ENCODE peak calls at places on chromosomes 1 and 21, in nine cellular contexts. Z, G, P, A, U, X, O, L and B are unnamed samples.

GRCh38 chr1:116477428-116477827 is 93.4 kb downstream of the CD58 start:
- DNase-seq in Z (no peak), G (no peak), P (no peak), A (no peak), U (no peak), X (no peak), O (no peak), L (no peak), B (no peak)

GRCh38 chr1:6222644-6223043 is 13.1 kb downstream of the ICMT start:
- DNase-seq in Z (peak; percentile 59), G (peak; percentile 31), P (no peak), A (no peak), U (no peak), X (no peak), O (peak; percentile 72), L (no peak), B (peak; percentile 48)

GRCh38 chr1:244450597-244451538 is 841 bp downstream of the ADSS2 start:
- DNase-seq in Z (peak; percentile 53), G (peak; percentile 89), P (peak; percentile 83), A (peak; percentile 88), U (no peak), X (peak; percentile 80), O (peak; percentile 81), L (no peak), B (peak; percentile 84)

GRCh38 chr1:203179328-203180009 is 3.8 kb upstream of the MYBPH start:
- DNase-seq in Z (no peak), G (no peak), P (no peak), A (no peak), U (no peak), X (no peak), O (no peak), L (no peak), B (no peak)

GRCh38 chr1:245544236-245544635 is 389.5 kb downstream of the KIF26B start:
- DNase-seq in Z (no peak), G (no peak), P (no peak), A (no peak), U (no peak), X (no peak), O (no peak), L (no peak), B (no peak)

GRCh38 chr21:38129711-38130110 is 127.1 kb upstream of the KCNJ15 start:
- DNase-seq in Z (no peak), G (no peak), P (no peak), A (no peak), U (no peak), X (no peak), O (no peak), L (no peak), B (no peak)

GRCh38 chr1:198660341-198661056 is 21.7 kb downstream of the PTPRC start:
- DNase-seq in Z (no peak), G (no peak), P (no peak), A (no peak), U (no peak), X (no peak), O (no peak), L (no peak), B (no peak)

GRCh38 chr1:221724931-221725605 is 16.8 kb downstream of the DUSP10 start:
- DNase-seq in Z (peak; percentile 55), G (peak; percentile 66), P (no peak), A (peak; percentile 73), U (no peak), X (peak; percentile 78), O (peak; percentile 79), L (no peak), B (peak; percentile 66)

GRCh38 chr1:165879946-165880345 is 52.5 kb downstream of the UCK2 start:
- DNase-seq in Z (no peak), G (no peak), P (no peak), A (no peak), U (no peak), X (no peak), O (no peak), L (no peak), B (no peak)

DNA sequence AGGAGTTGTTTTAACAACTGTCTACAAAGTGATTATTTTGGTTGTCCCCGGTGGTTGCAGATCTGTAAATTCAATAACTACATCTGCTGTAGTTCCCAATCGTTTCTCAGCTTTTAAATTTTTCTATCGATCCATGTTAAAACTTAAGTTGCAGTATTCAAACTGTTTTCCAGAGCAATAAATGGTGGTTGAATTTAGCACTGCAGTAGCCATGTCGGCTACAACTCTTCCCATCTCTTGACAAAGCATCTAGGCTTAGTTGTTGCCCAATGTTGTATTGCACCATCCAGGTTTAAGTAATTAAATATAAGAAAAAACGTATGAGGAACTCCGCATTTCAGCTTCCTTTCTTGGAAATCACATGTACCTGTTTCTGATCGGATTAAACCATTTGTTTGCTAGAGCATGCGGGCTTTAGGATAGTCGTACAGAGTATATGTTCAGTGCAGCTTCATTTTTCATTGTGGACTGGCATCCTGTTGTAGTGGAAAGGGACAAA is 996 bp downstream of the CNIH4 start:
- DNase-seq in Z (no peak), G (peak; percentile 56), P (peak; percentile 38), A (no peak), U (no peak), X (peak; percentile 87), O (peak; percentile 81), L (no peak), B (peak; percentile 87)
- TF ChIP-seq CTCF in Z (no peak), G (no peak), P (no peak), A (no peak), U (no peak), X (no peak), O (no peak), L (no peak), B (no peak)

DNA sequence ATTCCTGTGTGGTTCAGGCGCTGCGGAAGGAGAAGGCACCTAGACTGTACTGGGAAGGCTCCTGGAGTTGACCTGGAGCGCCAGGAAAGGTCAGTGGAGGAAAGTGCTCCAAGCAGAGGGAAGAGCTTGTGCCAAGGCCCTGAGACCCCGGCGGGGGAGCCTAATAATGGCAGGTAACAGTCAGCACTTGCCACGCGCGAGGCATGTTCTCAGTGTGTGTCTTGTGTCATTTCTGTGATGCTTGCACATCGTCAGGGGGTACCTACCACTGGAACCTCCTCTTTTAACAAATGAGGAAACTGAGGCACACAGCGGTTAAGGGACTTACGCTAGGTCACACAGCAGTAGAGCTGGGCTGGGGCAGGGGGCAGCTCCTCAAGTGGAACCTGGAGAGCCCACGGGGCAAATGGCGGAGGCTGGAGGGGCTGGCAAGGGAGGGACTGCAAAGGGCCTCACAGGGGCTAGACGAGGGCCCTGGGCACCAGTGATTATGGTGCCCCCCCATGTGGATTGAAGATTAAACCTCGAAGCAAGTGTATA is 976 bp upstream of the BMP8B start:
- DNase-seq in Z (no peak), G (no peak), P (no peak), A (no peak), U (no peak), X (no peak), O (no peak), L (no peak), B (no peak)
- H3K4me3 ChIP-seq in Z (peak overlapping the region; percentile 30), G (no peak overlapping the region), P (peak overlapping the region; percentile 61), A (peak overlapping the region; percentile 58), U (no peak overlapping the region), X (peak overlapping the region; percentile 48), O (no peak overlapping the region), L (peak overlapping the region; percentile 57), B (no peak overlapping the region)

GRCh38 chr1:207841907-207842306 is 69.0 kb downstream of the CD34 start:
- DNase-seq in Z (no peak), G (no peak), P (no peak), A (no peak), U (no peak), X (no peak), O (no peak), L (no peak), B (peak; percentile 51)

GRCh38 chr1:207838156-207839082 is 72.5 kb downstream of the CD34 start:
- DNase-seq in Z (peak; percentile 66), G (no peak), P (peak; percentile 62), A (no peak), U (no peak), X (no peak), O (no peak), L (no peak), B (peak; percentile 69)

GRCh38 chr1:207839083-207839413 is 71.9 kb downstream of the CD34 start:
- DNase-seq in Z (no peak), G (no peak), P (no peak), A (no peak), U (no peak), X (no peak), O (no peak), L (no peak), B (no peak)

GRCh38 chr1:207841318-207841717 is 69.6 kb downstream of the CD34 start:
- DNase-seq in Z (no peak), G (no peak), P (no peak), A (no peak), U (no peak), X (peak; percentile 35), O (no peak), L (no peak), B (no peak)

GRCh38 chr1:207840380-207840779 is 70.5 kb downstream of the CD34 start:
- DNase-seq in Z (no peak), G (no peak), P (no peak), A (no peak), U (no peak), X (no peak), O (no peak), L (no peak), B (no peak)
- TF ChIP-seq CTCF in Z (no peak), G (no peak), P (peak; percentile 24), A (no peak), U (no peak), X (no peak), O (no peak), L (no peak), B (no peak)

DNA sequence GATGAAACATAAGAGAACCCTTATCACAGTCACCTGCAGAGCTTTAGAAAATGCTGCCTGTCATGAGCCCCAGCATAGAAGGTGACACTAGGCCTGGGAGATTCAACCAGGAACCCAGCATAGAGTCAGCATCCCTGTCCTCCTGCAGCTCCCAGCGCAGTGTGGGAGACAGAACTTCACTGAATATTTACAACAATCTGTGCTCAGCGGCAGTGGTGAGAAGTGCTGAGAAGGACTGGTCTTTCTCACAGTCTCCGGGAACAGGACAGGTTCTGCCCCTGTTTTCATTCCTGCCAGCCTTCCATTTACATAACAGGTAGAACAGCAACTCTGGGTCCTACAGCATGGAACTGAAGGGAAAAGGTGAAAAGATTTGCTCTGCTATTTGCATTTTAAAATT is 83.5 kb upstream of the GADD45A start:
- DNase-seq in Z (no peak), G (no peak), P (peak; percentile 16), A (no peak), U (no peak), X (no peak), O (no peak), L (no peak), B (no peak)
- H3K4me3 ChIP-seq in Z (no peak overlapping the region), G (no peak overlapping the region), P (no peak overlapping the region), A (no peak overlapping the region), U (no peak overlapping the region), X (no peak overlapping the region), O (no peak overlapping the region), L (no peak overlapping the region), B (no peak overlapping the region)

GRCh38 chr1:26035203-26035958 is 10.5 kb downstream of the SLC30A2 start:
- DNase-seq in Z (peak; percentile 95), G (peak; percentile 87), P (peak; percentile 98), A (peak; percentile 97), U (peak; percentile 75), X (peak; percentile 94), O (peak; percentile 88), L (peak; percentile 64), B (peak; percentile 89)
- TF ChIP-seq CTCF in Z (no peak), G (no peak), P (peak; percentile 23), A (no peak), U (no peak), X (no peak), O (no peak), L (no peak), B (no peak)

GRCh38 chr21:26236281-26236680 is 65.7 kb upstream of the APP start:
- DNase-seq in Z (no peak), G (no peak), P (no peak), A (no peak), U (no peak), X (no peak), O (no peak), L (no peak), B (no peak)
- H3K4me3 ChIP-seq in Z (no peak overlapping the region), G (no peak overlapping the region), P (no peak overlapping the region), A (no peak overlapping the region), U (no peak overlapping the region), X (no peak overlapping the region), O (no peak overlapping the region), L (no peak overlapping the region), B (no peak overlapping the region)